ENCODE peak calls at places on chromosome 4, in nine cellular contexts. M is Peyer's patch, I is neuronal stem cell, F is psoas muscle, S is IMR-90, C is PC-3, L is left lung, X is A549, G is stomach. O is an unnamed sample.

GRCh38 chr4:146072381-146072780 is 103.1 kb upstream of the LSM6 start:
- DNase-seq in M (no peak), I (no peak), F (no peak), S (no peak), C (no peak), L (no peak), X (no peak), G (no peak), O (no peak)

GRCh38 chr4:2712261-2712842 is 43.8 kb downstream of the TNIP2 start:
- DNase-seq in M (no peak), I (no peak), F (no peak), S (no peak), C (no peak), L (no peak), X (no peak), G (no peak), O (no peak)

GRCh38 chr4:177051473-177052060 is 258.1 kb upstream of the NEIL3 start:
- DNase-seq in M (no peak), I (peak; percentile 15), F (no peak), S (peak; percentile 9), C (peak; percentile 63), L (no peak), X (peak; percentile 37), G (no peak), O (peak; percentile 42)

GRCh38 chr4:24131954-24132673 is 242.3 kb upstream of the PPARGC1A start:
- DNase-seq in M (no peak), I (no peak), F (no peak), S (no peak), C (no peak), L (no peak), X (no peak), G (no peak), O (no peak)

GRCh38 chr4:66943117-66943516 is 602.2 kb downstream of the CENPC start:
- DNase-seq in M (no peak), I (no peak), F (no peak), S (no peak), C (no peak), L (no peak), X (no peak), G (no peak), O (peak; percentile 6)

GRCh38 chr4:78336093-78336943 is 215.3 kb upstream of the ANXA3 start:
- DNase-seq in M (no peak), I (no peak), F (no peak), S (peak; percentile 1), C (no peak), L (no peak), X (no peak), G (no peak), O (no peak)

GRCh38 chr4:138912714-138913340 is 102.8 kb upstream of the NOCT start:
- DNase-seq in M (no peak), I (no peak), F (no peak), S (no peak), C (no peak), L (no peak), X (no peak), G (no peak), O (no peak)

GRCh38 chr4:106530816-106531215 is 162.2 kb upstream of the GIMD1 start:
- DNase-seq in M (no peak), I (no peak), F (no peak), S (no peak), C (no peak), L (no peak), X (no peak), G (no peak), O (no peak)

GRCh38 chr4:82899339-82899738 is 1.2 kb upstream of the THAP9 start:
- DNase-seq in M (no peak), I (no peak), F (no peak), S (no peak), C (no peak), L (no peak), X (no peak), G (no peak), O (no peak)

GRCh38 chr4:174561556-174561955 is 39.3 kb upstream of the HPGD start:
- DNase-seq in M (no peak), I (no peak), F (no peak), S (no peak), C (peak; percentile 17), L (no peak), X (peak; percentile 64), G (no peak), O (no peak)

GRCh38 chr4:102631616-102632015 is 129.2 kb downstream of the MANBA start:
- DNase-seq in M (no peak), I (no peak), F (no peak), S (no peak), C (no peak), L (no peak), X (no peak), G (no peak), O (no peak)

GRCh38 chr4:75985116-75985515 is 5.6 kb downstream of the SDAD1 start:
- DNase-seq in M (no peak), I (no peak), F (no peak), S (peak; percentile 96), C (peak; percentile 59), L (no peak), X (no peak), G (no peak), O (no peak)

GRCh38 chr4:5322321-5322720 is 271.0 kb downstream of the STK32B start:
- DNase-seq in M (no peak), I (no peak), F (no peak), S (peak; percentile 4), C (peak; percentile 24), L (no peak), X (no peak), G (no peak), O (no peak)

GRCh38 chr4:118743867-118744266 is 58.7 kb downstream of the METTL14 start:
- DNase-seq in M (no peak), I (no peak), F (peak; percentile 18), S (peak; percentile 58), C (no peak), L (no peak), X (no peak), G (no peak), O (no peak)

GRCh38 chr4:74473155-74473811 is 28.3 kb downstream of the AREG start:
- DNase-seq in M (no peak), I (no peak), F (no peak), S (peak; percentile 91), C (peak; percentile 82), L (no peak), X (peak; percentile 36), G (peak; percentile 27), O (no peak)

GRCh38 chr4:83074086-83074704 is 39.2 kb downstream of the COPS4 start:
- DNase-seq in M (peak; percentile 42), I (peak; percentile 37), F (no peak), S (peak; percentile 82), C (peak; percentile 70), L (no peak), X (peak; percentile 81), G (no peak), O (peak; percentile 45)

GRCh38 chr4:20318899-20319291 is 67.2 kb downstream of the SLIT2 start:
- DNase-seq in M (no peak), I (no peak), F (no peak), S (peak; percentile 11), C (no peak), L (no peak), X (no peak), G (no peak), O (no peak)

GRCh38 chr4:130293692-130294091 is 1197.7 kb downstream of the C4orf33 start:
- DNase-seq in M (no peak), I (no peak), F (no peak), S (no peak), C (no peak), L (no peak), X (no peak), G (no peak), O (no peak)

GRCh38 chr4:168790898-168791297 is 219.2 kb downstream of the CBR4 start:
- DNase-seq in M (no peak), I (no peak), F (no peak), S (no peak), C (no peak), L (no peak), X (no peak), G (no peak), O (no peak)

GRCh38 chr4:52712172-52712990 is 38.8 kb downstream of the ERVMER34-1 start:
- DNase-seq in M (peak; percentile 96), I (peak; percentile 93), F (peak; percentile 99), S (peak; percentile 93), C (peak; percentile 98), L (peak; percentile 98), X (peak; percentile 92), G (peak; percentile 99), O (peak; percentile 98)

GRCh38 chr4:1050486-1051213 is 39.2 kb downstream of the FGFRL1 start:
- DNase-seq in M (no peak), I (no peak), F (peak; percentile 11), S (no peak), C (no peak), L (no peak), X (no peak), G (peak; percentile 25), O (peak; percentile 69)

GRCh38 chr4:136357556-136357955 is 1174.7 kb downstream of the PCDH18 start:
- DNase-seq in M (no peak), I (no peak), F (no peak), S (no peak), C (no peak), L (no peak), X (no peak), G (no peak), O (no peak)

GRCh38 chr4:99833766-99834165 is 17.1 kb downstream of the DAPP1 start:
- DNase-seq in M (no peak), I (no peak), F (no peak), S (no peak), C (no peak), L (no peak), X (no peak), G (no peak), O (no peak)
- H3K27ac ChIP-seq in M (no peak overlapping the region), I (no peak overlapping the region), F (no peak overlapping the region), S (no peak overlapping the region), C (no peak overlapping the region), L (no peak overlapping the region), X (no peak overlapping the region), G (no peak overlapping the region), O (no peak overlapping the region)

GRCh38 chr4:6788123-6788522 is 5.6 kb downstream of the KIAA0232 start:
- DNase-seq in M (no peak), I (no peak), F (no peak), S (no peak), C (no peak), L (no peak), X (no peak), G (no peak), O (no peak)
- H3K27ac ChIP-seq in M (no peak overlapping the region), I (no peak overlapping the region), F (peak overlapping the region; percentile 83), S (no peak overlapping the region), C (no peak overlapping the region), L (no peak overlapping the region), X (no peak overlapping the region), G (no peak overlapping the region), O (no peak overlapping the region)

DNA sequence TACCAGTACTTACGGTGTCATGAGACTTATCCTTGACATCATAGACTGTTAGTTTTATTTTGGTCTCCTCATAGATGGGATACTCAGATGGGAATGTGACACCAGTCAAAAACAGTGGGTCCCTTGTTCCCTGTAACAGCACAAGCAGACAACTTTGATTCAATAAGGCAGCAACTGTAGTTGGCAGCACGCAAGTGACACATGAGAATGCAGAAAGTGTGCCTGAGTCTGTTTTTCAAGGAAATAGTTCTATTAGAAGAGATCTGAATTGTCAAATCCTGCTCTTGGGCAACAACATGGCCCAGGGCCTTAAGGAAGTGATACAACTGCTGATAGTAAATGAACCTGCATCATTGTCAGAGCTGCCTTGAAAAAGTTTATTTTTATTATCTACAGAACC is 443.2 kb downstream of the INPP4B start:
- DNase-seq in M (no peak), I (no peak), F (no peak), S (peak; percentile 39), C (peak; percentile 38), L (no peak), X (peak; percentile 7), G (no peak), O (no peak)
- H3K27ac ChIP-seq in M (peak overlapping the region; percentile 20), I (no peak overlapping the region), F (peak overlapping the region; percentile 80), S (peak overlapping the region; percentile 88), C (peak overlapping the region; percentile 97), L (no peak overlapping the region), X (peak overlapping the region; percentile 91), G (no peak overlapping the region), O (no peak overlapping the region)

GRCh38 chr4:143382539-143382938 is 45.9 kb downstream of the GAB1 start:
- DNase-seq in M (no peak), I (no peak), F (no peak), S (peak; percentile 53), C (no peak), L (no peak), X (no peak), G (no peak), O (no peak)
- H3K27ac ChIP-seq in M (peak overlapping the region; percentile 40), I (no peak overlapping the region), F (peak overlapping the region; percentile 85), S (peak overlapping the region; percentile 91), C (peak overlapping the region; percentile 55), L (peak overlapping the region; percentile 80), X (no peak overlapping the region), G (peak overlapping the region; percentile 68), O (peak overlapping the region; percentile 85)